ENCODE peak calls at places on chromosome 10, in eight cellular contexts. O, R, W, N, D, M, C and Z are unnamed samples.

GRCh38 chr10:10959666-10960065 is 58.0 kb upstream of the CELF2 start:
- DNase-seq in O (no peak), R (no peak), W (no peak), N (no peak), D (no peak), M (no peak), C (no peak), Z (no peak)

GRCh38 chr10:58473966-58474365 is 38.7 kb upstream of the BICC1 start:
- DNase-seq in O (no peak), R (peak; percentile 55), W (no peak), N (no peak), D (no peak), M (no peak), C (peak; percentile 35), Z (no peak)

GRCh38 chr10:119029613-119030420 is at the start of gene NANOS1:
- DNase-seq in O (no peak), R (no peak), W (peak; percentile 27), N (peak; percentile 10), D (no peak), M (peak; percentile 44), C (no peak), Z (no peak)

GRCh38 chr10:99331207-99331803 is 2.1 kb downstream of the CNNM1 start:
- DNase-seq in O (no peak), R (peak; percentile 6), W (no peak), N (no peak), D (no peak), M (no peak), C (no peak), Z (no peak)

GRCh38 chr10:45219416-45219815 is 96.0 kb downstream of the OR13A1 start:
- DNase-seq in O (no peak), R (no peak), W (no peak), N (no peak), D (no peak), M (no peak), C (no peak), Z (no peak)

GRCh38 chr10:106996510-106996909 is 168.0 kb downstream of the SORCS1 start:
- DNase-seq in O (no peak), R (no peak), W (no peak), N (no peak), D (no peak), M (no peak), C (no peak), Z (no peak)

GRCh38 chr10:48215148-48215982 is 59.1 kb downstream of the FRMPD2 start:
- DNase-seq in O (peak; percentile 43), R (peak; percentile 41), W (peak; percentile 72), N (no peak), D (peak; percentile 54), M (peak; percentile 46), C (peak; percentile 57), Z (no peak)

GRCh38 chr10:110918633-110919348 is at the start of gene BBIP1:
- DNase-seq in O (peak; percentile 99), R (peak; percentile 98), W (no peak), N (no peak), D (peak; percentile 96), M (peak; percentile 94), C (peak; percentile 100), Z (no peak)

GRCh38 chr10:102658802-102659201 is 14.5 kb downstream of the TRIM8 start:
- DNase-seq in O (no peak), R (no peak), W (no peak), N (no peak), D (no peak), M (no peak), C (no peak), Z (no peak)

GRCh38 chr10:11610855-11611247 is 599 bp downstream of the USP6NL start:
- DNase-seq in O (no peak), R (peak; percentile 28), W (peak; percentile 39), N (no peak), D (peak; percentile 9), M (peak; percentile 52), C (peak; percentile 63), Z (no peak)

GRCh38 chr10:25084447-25084846 is 68.0 kb downstream of the THNSL1 start:
- DNase-seq in O (no peak), R (no peak), W (no peak), N (no peak), D (no peak), M (no peak), C (no peak), Z (no peak)

GRCh38 chr10:110739811-110740271 is 95.7 kb downstream of the RBM20 start:
- DNase-seq in O (no peak), R (peak; percentile 40), W (peak; percentile 46), N (peak; percentile 9), D (no peak), M (no peak), C (no peak), Z (no peak)

GRCh38 chr10:7792541-7792940 is 4.6 kb downstream of the ATP5F1C start:
- DNase-seq in O (no peak), R (no peak), W (no peak), N (no peak), D (no peak), M (no peak), C (peak; percentile 16), Z (no peak)